ENCODE peak calls at places on chromosomes 3 and 15, in four cellular contexts. A is IMR-90, G is H9, L is H1. V is an unnamed sample.

GRCh38 chr15:56741541-56741940 is 8.2 kb upstream of the ZNF280D start:
- DNase-seq in A (no peak), G (no peak), L (no peak), V (no peak)

GRCh38 chr3:130838898-130839572 is 54.8 kb upstream of the ATP2C1 start:
- DNase-seq in A (no peak), G (no peak), L (no peak), V (no peak)

GRCh38 chr3:146125946-146126345 is 35.0 kb downstream of the PLOD2 start:
- DNase-seq in A (peak; percentile 94), G (no peak), L (no peak), V (no peak)

GRCh38 chr3:58683001-58683845 is 16.6 kb upstream of the FAM3D start:
- DNase-seq in A (peak; percentile 61), G (no peak), L (no peak), V (peak; percentile 26)

GRCh38 chr3:101722394-101723173 is 1.8 kb upstream of the CEP97 start:
- DNase-seq in A (no peak), G (no peak), L (no peak), V (no peak)

GRCh38 chr15:65338366-65338765 is 33.9 kb downstream of the RNU5B-1 start:
- DNase-seq in A (no peak), G (no peak), L (no peak), V (no peak)

GRCh38 chr15:93987068-93987467 is 244.3 kb upstream of the MCTP2 start:
- DNase-seq in A (no peak), G (no peak), L (no peak), V (no peak)

GRCh38 chr3:11455977-11456376 is 183.8 kb downstream of the ATG7 start:
- DNase-seq in A (peak; percentile 94), G (no peak), L (no peak), V (no peak)

GRCh38 chr15:82901114-82901805 is 51.3 kb downstream of the HOMER2 start:
- DNase-seq in A (no peak), G (no peak), L (no peak), V (no peak)

DNA sequence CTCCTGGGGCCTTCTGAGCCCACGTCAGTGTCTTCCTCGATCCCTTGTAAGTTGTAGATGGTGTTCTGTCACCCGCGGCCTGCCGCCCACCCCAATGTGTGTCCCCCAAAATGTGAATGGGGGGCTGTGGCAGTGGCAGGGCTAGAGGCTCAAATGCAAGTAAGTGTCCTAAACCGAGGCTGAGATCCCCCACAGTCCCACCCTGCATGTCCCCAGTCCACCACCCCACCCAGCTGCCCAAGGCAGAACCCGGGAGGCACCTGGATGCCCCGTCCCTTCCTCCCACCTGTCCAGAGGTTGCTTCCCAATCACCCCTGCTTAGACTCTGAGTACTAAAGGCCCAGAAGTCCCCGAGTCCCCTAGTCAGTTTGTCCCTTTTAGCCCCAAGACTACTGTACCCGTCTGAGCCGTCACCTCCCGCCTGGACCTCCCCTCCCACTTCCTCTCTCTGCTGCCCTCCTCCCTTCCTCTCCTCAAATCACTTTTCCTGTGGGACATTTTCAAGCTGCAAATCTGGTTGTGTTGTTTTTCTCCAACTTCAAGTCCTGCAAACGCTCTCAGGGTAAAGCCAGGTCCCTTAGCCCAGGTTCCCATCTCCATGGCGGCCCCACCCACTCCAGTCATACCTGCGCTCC is 11.8 kb upstream of the PLXND1 start:
- DNase-seq in A (no peak), G (no peak), L (no peak), V (no peak)
- H2BK120ac ChIP-seq in A (no peak overlapping the region), G (no peak overlapping the region), L (no peak overlapping the region), V (no peak overlapping the region)

DNA sequence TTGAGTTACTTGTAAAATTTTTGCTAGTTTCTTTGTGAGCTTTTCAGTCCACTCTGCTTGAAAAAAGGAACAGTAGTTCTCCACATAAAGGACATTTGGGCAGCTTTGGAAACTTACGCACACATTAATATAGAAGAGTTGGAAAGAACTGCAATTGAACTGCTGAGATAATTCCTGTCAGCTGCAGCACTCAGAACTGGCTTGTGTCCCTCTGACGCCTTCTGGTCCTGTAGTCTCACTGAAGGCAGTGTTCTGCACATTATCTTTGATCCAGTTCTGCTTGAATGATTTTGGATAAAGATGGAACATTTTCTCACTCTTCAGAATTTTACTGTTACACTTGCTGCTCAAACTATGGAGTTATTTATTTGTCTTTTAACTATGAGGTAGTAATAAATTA is 901.9 kb downstream of the OTOL1 start:
- DNase-seq in A (no peak), G (no peak), L (no peak), V (no peak)
- H3K56ac ChIP-seq in A (no peak overlapping the region), G (no peak overlapping the region), L (no peak overlapping the region), V (no peak overlapping the region)

GRCh38 chr3:127003601-127004280 is 20.8 kb downstream of the PLXNA1 start:
- DNase-seq in A (no peak), G (no peak), L (no peak), V (no peak)
- H2BK120ac ChIP-seq in A (peak overlapping the region; percentile 44), G (no peak overlapping the region), L (no peak overlapping the region), V (no peak overlapping the region)

GRCh38 chr3:32316319-32316718 is 75.3 kb upstream of the CMTM7 start:
- DNase-seq in A (no peak), G (no peak), L (no peak), V (no peak)
- H3K56ac ChIP-seq in A (no peak overlapping the region), G (no peak overlapping the region), L (no peak overlapping the region), V (no peak overlapping the region)

GRCh38 chr3:121834734-121835709 is at the start of the genes EAF2 and IQCB1:
- DNase-seq in A (peak; percentile 94), G (peak; percentile 95), L (peak; percentile 86), V (peak; percentile 98)
- H2BK120ac ChIP-seq in A (no peak within 1 kb of the TSS), G (no peak within 1 kb of the TSS), L (no peak within 1 kb of the TSS), V (no peak within 1 kb of the TSS)

DNA sequence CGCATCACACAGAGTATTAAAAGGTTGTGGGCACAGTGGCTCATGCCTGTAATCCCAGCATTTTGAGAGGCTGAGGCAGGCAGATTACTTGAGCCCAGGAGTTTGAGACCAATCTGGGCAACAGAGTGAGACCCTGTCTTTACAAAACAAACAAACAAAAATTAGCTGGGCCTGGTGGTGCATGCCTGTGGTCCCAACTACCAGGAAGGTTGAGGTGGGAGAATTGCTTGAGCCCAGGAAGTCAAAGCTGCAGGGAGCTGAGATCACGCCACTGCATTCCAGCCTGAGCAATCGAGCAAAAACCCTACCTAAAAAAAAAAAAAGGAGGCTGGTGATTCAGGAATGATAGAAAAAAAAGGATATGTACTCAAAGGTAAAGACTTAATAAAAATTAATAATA is 28.2 kb upstream of the ST6GAL1 start:
- DNase-seq in A (no peak), G (no peak), L (no peak), V (peak; percentile 79)
- H3K56ac ChIP-seq in A (no peak overlapping the region), G (no peak overlapping the region), L (no peak overlapping the region), V (no peak overlapping the region)